ENCODE peak calls at places on chromosomes 7 and 10, in four cellular contexts. L is CD4-positive, alpha-beta T cell; P is sciatic nerve; V is natural killer cell. H is an unnamed sample.

GRCh38 chr7:142319970-142320369 is 62.1 kb upstream of the PRSS58 start:
- ATAC-seq in L (peak; percentile 74), P (no peak), V (no peak), H (no peak)

GRCh38 chr7:133724148-133724547 is 403.0 kb upstream of the LRGUK start:
- ATAC-seq in L (no peak), V (no peak), P (no peak), H (no peak)

GRCh38 chr10:87842776-87843497 is 20.4 kb downstream of the KLLN start:
- ATAC-seq in V (no peak), P (no peak), L (no peak), H (no peak)

GRCh38 chr10:3036155-3036554 is 31.2 kb upstream of the PFKP start:
- ATAC-seq in P (peak; percentile 45), L (no peak), V (no peak), H (no peak)

GRCh38 chr7:36736827-36737211 is 12.5 kb upstream of the AOAH start:
- ATAC-seq in P (peak; percentile 65), V (peak; percentile 64), L (peak; percentile 39), H (peak; percentile 13)

GRCh38 chr7:36475371-36475770 is 85.7 kb downstream of the ANLN start:
- ATAC-seq in P (no peak), V (no peak), L (no peak), H (no peak)

GRCh38 chr10:59582058-59582457 is 127.6 kb downstream of the SLC16A9 start:
- ATAC-seq in L (no peak), P (peak; percentile 58), V (no peak), H (no peak)

GRCh38 chr7:69799048-69799697 is 200.9 kb downstream of the AUTS2 start:
- ATAC-seq in L (no peak), V (no peak), P (no peak), H (no peak)

GRCh38 chr10:14481752-14482151 is 151.0 kb upstream of the FRMD4A start:
- ATAC-seq in L (no peak), P (peak; percentile 76), V (no peak), H (peak; percentile 34)

GRCh38 chr10:129937351-129937751 is 26.7 kb downstream of the EBF3 start:
- ATAC-seq in V (no peak), P (no peak), L (no peak), H (no peak)

GRCh38 chr10:88071814-88072380 is 208.5 kb downstream of the PTEN start:
- ATAC-seq in V (no peak), P (peak; percentile 57), L (no peak), H (no peak)

GRCh38 chr7:157310676-157311185 is 26.1 kb upstream of the DNAJB6 start:
- ATAC-seq in P (no peak), L (no peak), V (no peak), H (no peak)

GRCh38 chr7:24609059-24609458 is 35.8 kb downstream of the PALS2 start:
- ATAC-seq in L (no peak), V (no peak), P (no peak), H (no peak)

GRCh38 chr7:142581341-142581740 is 167.9 kb upstream of the PRSS1 start:
- ATAC-seq in P (peak; percentile 22), L (peak; percentile 92), V (peak; percentile 36), H (no peak)

GRCh38 chr7:151687523-151688235 is 168.0 kb upstream of the RHEB start:
- ATAC-seq in P (peak; percentile 70), V (no peak), L (no peak), H (peak; percentile 89)

GRCh38 chr7:36011588-36011965 is 141.5 kb upstream of the EEPD1 start:
- ATAC-seq in L (no peak), P (no peak), V (no peak), H (no peak)

GRCh38 chr7:3218561-3219225 is 82.4 kb upstream of the SDK1 start:
- ATAC-seq in V (no peak), L (no peak), P (no peak), H (no peak)

GRCh38 chr10:114754445-114755320 is 66.9 kb upstream of the FHIP2A start:
- ATAC-seq in V (no peak), P (peak; percentile 80), L (no peak), H (peak; percentile 23)

GRCh38 chr7:727104-727805 is at the start of gene PRKAR1B:
- ATAC-seq in L (peak; percentile 59), V (no peak), P (no peak), H (no peak)

GRCh38 chr7:128919241-128919640 is 8.7 kb upstream of the KCP start:
- ATAC-seq in L (no peak), V (no peak), P (no peak), H (no peak)

GRCh38 chr7:2757361-2757903 is 69.4 kb downstream of the AMZ1 start:
- ATAC-seq in L (no peak), V (no peak), P (peak; percentile 1), H (peak; percentile 35)

GRCh38 chr7:4204530-4205165 is 477.4 kb upstream of the FOXK1 start:
- ATAC-seq in V (peak; percentile 80), L (peak; percentile 94), P (no peak), H (no peak)

GRCh38 chr7:18727094-18727870 is 231.7 kb downstream of the HDAC9 start:
- ATAC-seq in P (no peak), L (no peak), V (no peak), H (no peak)

GRCh38 chr10:126689461-126689994 is 19.0 kb upstream of the C10orf90 start:
- ATAC-seq in L (no peak), P (no peak), V (no peak), H (no peak)